ENCODE peak calls at places on chromosomes 5 and 9, in eight cellular contexts. Z is endothelial cell; Y is omental fat pad; W is NCI-H510A; U is C1 segment of cervical spinal cord; S is HL-60; J is globus pallidus; X is stimulated activated CD4-positive, alpha-beta T cell treated with anti-CD3 and anti-CD28 coated beads, Interleukin-4, amount 100 ng/mL, for 1 hour. O is an unnamed sample.
A peak's percentile ranks its signal among the peaks of the same experiment; 100 is the strongest.

GRCh38 chr5:132419517-132420468 is 50.3 kb downstream of the SLC22A5 start:
- DNase-seq in U (peak; percentile 67), X (peak; percentile 58), Z (peak; percentile 83), S (peak; percentile 56), W (peak; percentile 16), Y (no peak), J (peak; percentile 85), O (peak; percentile 51)

GRCh38 chr9:27369591-27369990 is 72.6 kb upstream of the EQTN start:
- DNase-seq in S (no peak), Z (no peak), J (no peak), X (no peak), Y (no peak), W (no peak), U (no peak), O (no peak)

GRCh38 chr9:112894031-112894430 is 3.4 kb upstream of the SLC46A2 start:
- DNase-seq in S (no peak), X (no peak), Y (no peak), W (no peak), U (no peak), J (no peak), Z (no peak), O (no peak)

GRCh38 chr5:151719228-151719861 is 32.6 kb upstream of the SPARC start:
- DNase-seq in W (no peak), Y (no peak), X (no peak), Z (peak; percentile 51), U (no peak), S (peak; percentile 52), J (no peak), O (no peak)

GRCh38 chr9:38163518-38163917 is 94.5 kb upstream of the SHB start:
- DNase-seq in W (no peak), J (no peak), X (no peak), Y (no peak), Z (no peak), U (no peak), S (no peak), O (no peak)

GRCh38 chr5:4584982-4585381 is 555.1 kb upstream of the ADAMTS16 start:
- DNase-seq in Y (no peak), S (no peak), Z (no peak), X (no peak), J (no peak), U (no peak), W (no peak), O (no peak)

GRCh38 chr9:137276757-137277328 is 683 bp upstream of the TOR4A start:
- DNase-seq in S (peak; percentile 89), Z (peak; percentile 46), U (no peak), W (no peak), X (no peak), J (no peak), Y (no peak), O (no peak)

GRCh38 chr5:39020465-39020864 is 53.7 kb downstream of the RICTOR start:
- DNase-seq in U (no peak), S (peak; percentile 9), J (no peak), Y (no peak), X (no peak), W (no peak), Z (no peak), O (no peak)

GRCh38 chr5:89047591-89047990 is 164.6 kb upstream of the MEF2C start:
- DNase-seq in Y (no peak), S (no peak), X (no peak), U (no peak), Z (no peak), W (no peak), J (no peak), O (no peak)

GRCh38 chr9:102035929-102036328 is 297.5 kb upstream of the GRIN3A start:
- DNase-seq in U (no peak), Y (no peak), W (no peak), J (no peak), X (no peak), Z (no peak), S (no peak), O (no peak)

GRCh38 chr5:149277821-149278220 is 6.2 kb downstream of the AFAP1L1 start:
- DNase-seq in U (no peak), X (no peak), S (no peak), Z (no peak), Y (no peak), W (no peak), J (no peak), O (no peak)

GRCh38 chr9:89000973-89001916 is 10.0 kb downstream of the S1PR3 start:
- DNase-seq in Z (peak; percentile 92), U (peak; percentile 70), X (peak; percentile 82), S (peak; percentile 90), Y (peak; percentile 87), W (peak; percentile 44), J (peak; percentile 81), O (peak; percentile 40)

GRCh38 chr9:76887003-76887821 is 18.7 kb downstream of the PRUNE2 start:
- DNase-seq in S (no peak), X (no peak), J (no peak), Z (no peak), Y (no peak), U (peak; percentile 16), W (no peak), O (no peak)

GRCh38 chr5:6636293-6636692 is 3.1 kb downstream of the SRD5A1 start:
- DNase-seq in U (no peak), W (peak; percentile 74), J (no peak), X (no peak), S (no peak), Y (no peak), Z (no peak), O (no peak)

GRCh38 chr5:119402081-119402480 is 46.3 kb downstream of the TNFAIP8 start:
- DNase-seq in J (no peak), S (no peak), W (no peak), U (no peak), Y (no peak), Z (no peak), X (no peak), O (no peak)

GRCh38 chr9:36903541-36904435 is 130.3 kb downstream of the PAX5 start:
- DNase-seq in U (no peak), W (no peak), X (peak; percentile 6), Y (no peak), S (no peak), Z (no peak), J (no peak), O (no peak)

GRCh38 chr5:88384901-88385300 is 116.3 kb upstream of the TMEM161B start:
- DNase-seq in J (no peak), Y (no peak), S (no peak), Z (no peak), U (no peak), W (no peak), X (no peak), O (no peak)

GRCh38 chr9:113590991-113591898 is 127.7 kb downstream of the RGS3 start:
- DNase-seq in U (peak; percentile 66), Z (peak; percentile 91), S (peak; percentile 70), X (peak; percentile 66), J (peak; percentile 79), W (no peak), Y (peak; percentile 86), O (peak; percentile 28)

GRCh38 chr5:65141487-65141886 is 340.2 kb downstream of the ADAMTS6 start:
- DNase-seq in U (no peak), Z (no peak), J (no peak), W (no peak), S (no peak), Y (no peak), X (no peak), O (no peak)

GRCh38 chr9:122506964-122507363 is 3.6 kb upstream of the OR1J2 start:
- DNase-seq in S (no peak), J (no peak), U (no peak), X (no peak), Y (no peak), W (no peak), Z (no peak), O (no peak)

GRCh38 chr9:29701536-29701935 is 2128.3 kb upstream of the C9orf72 start:
- DNase-seq in S (no peak), Y (no peak), W (no peak), Z (no peak), U (no peak), J (no peak), X (no peak), O (no peak)

GRCh38 chr9:112384219-112384618 is 4.3 kb downstream of the HSDL2 start:
- DNase-seq in J (no peak), Z (no peak), S (no peak), X (no peak), W (no peak), U (no peak), Y (no peak), O (no peak)

GRCh38 chr5:68028131-68028727 is 187.3 kb upstream of the PIK3R1 start:
- DNase-seq in Y (no peak), Z (no peak), W (no peak), J (no peak), U (no peak), X (no peak), S (no peak), O (no peak)

GRCh38 chr5:179407191-179408175 is 62.2 kb upstream of the ADAMTS2 start:
- DNase-seq in S (no peak), Y (no peak), W (no peak), J (no peak), X (no peak), U (no peak), Z (no peak), O (no peak)

GRCh38 chr5:150138551-150139265 is 16.9 kb downstream of the PDGFRB start:
- DNase-seq in W (no peak), S (no peak), Z (peak; percentile 67), X (no peak), J (peak; percentile 60), U (no peak), Y (no peak), O (no peak)

GRCh38 chr9:137828527-137829259 is 48.9 kb upstream of the CACNA1B start:
- DNase-seq in W (no peak), X (no peak), Y (no peak), S (no peak), J (no peak), U (no peak), Z (peak; percentile 52), O (no peak)

GRCh38 chr5:606061-606460 is 6.1 kb upstream of the CEP72 start:
- DNase-seq in S (no peak), J (no peak), Y (no peak), X (no peak), Z (no peak), W (no peak), U (no peak), O (no peak)

GRCh38 chr5:16934123-16934522 is 2.0 kb downstream of the MYO10 start:
- DNase-seq in Y (no peak), X (peak; percentile 32), J (no peak), Z (peak; percentile 87), U (no peak), W (peak; percentile 75), S (peak; percentile 69), O (no peak)

GRCh38 chr9:17117372-17117771 is 17.5 kb upstream of the CNTLN start:
- DNase-seq in S (no peak), U (no peak), J (no peak), Z (no peak), X (no peak), Y (no peak), W (no peak), O (no peak)

GRCh38 chr9:28004900-28005299 is 431.6 kb upstream of the C9orf72 start:
- DNase-seq in J (no peak), S (no peak), X (no peak), Y (no peak), Z (peak; percentile 13), W (no peak), U (no peak), O (no peak)

GRCh38 chr5:16774806-16775205 is 158.0 kb upstream of the RETREG1 start:
- DNase-seq in U (no peak), J (no peak), S (no peak), X (no peak), Y (no peak), W (no peak), Z (no peak), O (no peak)

O was measured in activated T-helper 9 cell treated with anti-CD3 and anti-CD28 coated beads, Interleukin-2, amount 50 U/mL, for 16 hours.